ENCODE peak calls at places on chromosomes 3 and 15, in six cellular contexts. R, X, K, J, A and V are unnamed samples. For H3K4me1, the result is how much of the 10 kb centered on the place peaks cover.

GRCh38 chr15:73930371-73930770 is 4.1 kb downstream of the LOXL1 start:
- DNase-seq in R (peak), X (no peak), K (no peak), J (peak), A (peak), V (no peak)

GRCh38 chr3:124791639-124792111 is 61.4 kb downstream of the UMPS start:
- DNase-seq in R (peak), X (peak), K (no peak), J (peak), A (peak), V (no peak)

GRCh38 chr15:45183511-45183910 is 4.3 kb downstream of the SHF start:
- DNase-seq in R (no peak), X (no peak), K (no peak), J (no peak), A (no peak), V (no peak)

GRCh38 chr3:100073555-100074307 is 40.6 kb downstream of the FILIP1L start:
- DNase-seq in R (peak), X (peak), K (no peak), J (no peak), A (peak), V (no peak)

GRCh38 chr3:158105710-158106438 is at the start of gene SHOX2:
- DNase-seq in R (peak), X (peak), K (peak), J (peak), A (peak), V (peak)

GRCh38 chr3:187735837-187736236 is 9.4 kb downstream of the BCL6 start:
- DNase-seq in R (no peak), X (no peak), K (no peak), J (no peak), A (no peak), V (no peak)

GRCh38 chr3:168162172-168162571 is 66.4 kb upstream of the GOLIM4 start:
- DNase-seq in R (no peak), X (no peak), K (no peak), J (no peak), A (no peak), V (no peak)

GRCh38 chr3:124995460-124995994 is 60.3 kb downstream of the HEG1 start:
- DNase-seq in R (peak), X (peak), K (peak), J (peak), A (peak), V (peak)

GRCh38 chr3:107680698-107681097 is 157.9 kb downstream of the BBX start:
- DNase-seq in R (no peak), X (no peak), K (no peak), J (no peak), A (no peak), V (no peak)

GRCh38 chr3:128906804-128907525 is 27.5 kb downstream of the ACAD9 start:
- DNase-seq in R (no peak), X (no peak), K (no peak), J (no peak), A (no peak), V (no peak)

GRCh38 chr3:185733980-185734724 is 90.7 kb downstream of the IGF2BP2 start:
- DNase-seq in R (no peak), X (peak), K (peak), J (no peak), A (peak), V (peak)

GRCh38 chr3:77161098-77161497 is 121.2 kb downstream of the ROBO2 start:
- DNase-seq in R (no peak), X (no peak), K (no peak), J (no peak), A (no peak), V (no peak)

GRCh38 chr3:125515421-125515820 is 4.6 kb downstream of the SNX4 start:
- DNase-seq in R (no peak), X (no peak), K (no peak), J (no peak), A (no peak), V (no peak)

GRCh38 chr15:67064607-67065530 is 533 bp upstream of the SMAD3 start:
- DNase-seq in R (no peak), X (peak), K (peak), J (no peak), A (peak), V (peak)

GRCh38 chr15:89463113-89463512 is 33.3 kb downstream of the RHCG start:
- DNase-seq in R (no peak), X (no peak), K (no peak), J (no peak), A (no peak), V (no peak)

GRCh38 chr3:48798998-48799397 is 48.7 kb downstream of the PRKAR2A start:
- DNase-seq in R (no peak), X (no peak), K (peak), J (no peak), A (no peak), V (peak)

GRCh38 chr3:193954752-193955151 is 181.2 kb upstream of the HES1 start:
- DNase-seq in R (no peak), X (no peak), K (no peak), J (no peak), A (no peak), V (no peak)

GRCh38 chr3:196108075-196108743 is 26.3 kb upstream of the TFRC start:
- DNase-seq in R (no peak), X (no peak), K (peak), J (no peak), A (peak), V (no peak)

GRCh38 chr3:10008588-10009344 is 17.5 kb upstream of the FANCD2 start:
- DNase-seq in R (peak), X (peak), K (peak), J (peak), A (peak), V (peak)

GRCh38 chr3:170611746-170612145 is 25.9 kb upstream of the SLC7A14 start:
- DNase-seq in R (no peak), X (no peak), K (no peak), J (no peak), A (no peak), V (no peak)

GRCh38 chr15:89783111-89783860 is 7.2 kb downstream of the MESP2 start:
- DNase-seq in R (peak), X (no peak), K (no peak), J (no peak), A (peak), V (peak)

GRCh38 chr3:4313606-4314308 is 10.6 kb downstream of the SETMAR start:
- DNase-seq in R (no peak), X (no peak), K (no peak), J (no peak), A (no peak), V (no peak)

GRCh38 chr15:64251121-64251520 is 88.3 kb upstream of the PPIB start:
- DNase-seq in R (no peak), X (no peak), K (no peak), J (no peak), A (no peak), V (no peak)

GRCh38 chr15:66751579-66751978 is 49.5 kb downstream of the SMAD6 start:
- DNase-seq in R (no peak), X (no peak), K (peak), J (no peak), A (no peak), V (no peak)

GRCh38 chr15:39580630-39581500 is at the start of gene THBS1:
- DNase-seq in R (peak), X (peak), K (peak), J (peak), A (peak), V (peak)

DNA sequence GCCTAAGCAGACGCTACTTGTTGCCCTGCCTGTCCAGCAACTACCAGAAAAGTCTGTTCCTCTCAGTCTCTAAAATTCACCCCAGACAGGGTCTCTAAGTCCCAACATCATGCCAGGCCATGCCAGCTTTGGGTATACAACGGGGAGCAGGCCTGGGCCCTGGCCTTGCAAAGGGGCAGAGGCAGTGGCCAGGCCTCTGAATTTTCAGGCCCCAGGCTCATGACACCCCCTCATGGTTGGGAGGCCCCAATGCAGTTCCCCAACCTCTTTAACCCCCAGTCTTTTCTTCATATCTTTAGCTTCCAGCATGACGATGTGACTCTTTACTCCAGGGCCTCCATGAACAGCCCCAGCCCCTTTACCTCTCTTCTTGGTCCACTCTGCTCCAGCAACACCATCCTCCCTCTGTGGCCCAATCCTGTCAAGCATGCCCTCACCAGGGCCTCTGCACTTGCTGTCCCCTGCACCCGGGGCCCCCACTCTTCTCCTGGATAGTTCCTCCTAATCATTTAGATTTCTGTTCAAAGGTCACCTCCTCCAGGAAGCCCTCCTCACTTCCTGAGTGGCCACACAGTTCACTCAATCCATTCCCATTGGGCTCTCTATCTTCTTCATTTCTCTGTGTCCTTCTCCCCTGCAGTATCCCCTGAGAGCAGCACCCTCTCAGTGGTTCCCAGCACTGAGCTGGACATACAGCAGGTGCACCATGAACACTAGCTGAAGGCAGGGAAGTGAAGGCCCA is 4.8 kb downstream of the IQSEC1 start:
- DNase-seq in R (peak), X (no peak), K (no peak), J (no peak), A (no peak), V (no peak)
- H3K4me1 ChIP-seq in R (under half), X (under half), K (under half), J (under half), A (under half), V (under half)

GRCh38 chr3:127851899-127852298 is 29.6 kb upstream of the MGLL start:
- DNase-seq in R (no peak), X (no peak), K (no peak), J (no peak), A (no peak), V (no peak)
- H3K27ac ChIP-seq in R (no peak), X (no peak), K (no peak), J (no peak), A (no peak), V (no peak)

GRCh38 chr3:123371859-123372767 is 76.8 kb downstream of the ADCY5 start:
- DNase-seq in R (no peak), X (no peak), K (no peak), J (no peak), A (no peak), V (no peak)
- H3K4me1 ChIP-seq in R (under half), X (under half), K (half or more), J (under half), A (under half), V (under half)

GRCh38 chr15:96171271-96171739 is 159.2 kb upstream of the NR2F2 start:
- DNase-seq in R (no peak), X (no peak), K (no peak), J (no peak), A (peak), V (no peak)
- H3K27ac ChIP-seq in R (no peak), X (no peak), K (peak), J (no peak), A (peak), V (no peak)

DNA sequence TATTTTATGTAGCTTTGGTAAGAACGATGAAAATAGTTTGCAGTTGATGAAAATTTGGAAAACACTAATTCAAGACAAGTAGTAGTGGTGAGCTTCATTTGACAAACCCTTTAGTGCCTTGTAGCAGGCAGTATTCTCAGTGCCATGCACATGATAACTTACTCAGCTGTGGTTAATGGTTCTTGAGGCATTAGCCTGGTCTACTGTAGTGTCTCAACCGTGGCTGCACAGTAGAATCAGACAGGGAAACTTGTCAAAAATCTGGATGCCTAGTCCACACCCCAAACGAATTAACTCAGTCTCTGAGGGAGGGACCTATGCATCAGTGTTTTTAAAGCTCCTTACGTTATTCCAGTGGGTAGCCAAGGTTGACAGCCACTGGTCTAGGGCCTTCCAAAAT is 45.4 kb downstream of the PSMD6 start:
- DNase-seq in R (no peak), X (no peak), K (no peak), J (no peak), A (no peak), V (no peak)
- H3K4me1 ChIP-seq in R (under half), X (under half), K (half or more), J (half or more), A (under half), V (under half)

GRCh38 chr3:27578032-27578431 is 93.8 kb upstream of the SLC4A7 start:
- DNase-seq in R (no peak), X (no peak), K (no peak), J (no peak), A (no peak), V (no peak)

GRCh38 chr3:27576171-27576570 is 92.0 kb upstream of the SLC4A7 start:
- DNase-seq in R (no peak), X (no peak), K (no peak), J (no peak), A (no peak), V (no peak)

GRCh38 chr3:27574438-27574795 is 90.2 kb upstream of the SLC4A7 start:
- DNase-seq in R (no peak), X (no peak), K (no peak), J (no peak), A (no peak), V (no peak)

GRCh38 chr3:27575509-27575908 is 91.3 kb upstream of the SLC4A7 start:
- DNase-seq in R (no peak), X (no peak), K (no peak), J (no peak), A (no peak), V (no peak)

DNA sequence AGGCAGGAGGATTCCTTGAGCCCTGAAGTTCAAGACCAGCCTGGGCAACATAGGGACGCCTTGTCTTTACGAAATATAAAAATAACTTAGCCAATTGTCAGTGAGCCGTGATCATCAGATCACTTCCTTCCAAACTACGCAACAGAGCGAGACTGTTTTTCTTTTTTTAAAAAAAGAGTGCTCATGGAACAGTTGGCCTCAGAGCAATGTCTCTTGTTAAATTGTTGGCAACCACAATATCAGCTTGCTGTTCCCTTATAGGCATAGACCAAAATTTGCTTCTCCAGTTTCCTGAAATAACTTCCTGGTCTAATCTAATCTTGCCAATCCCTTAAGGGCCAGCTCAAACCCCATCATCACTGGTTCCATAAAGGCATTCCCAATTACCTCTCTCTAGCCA is 93.3 kb upstream of the SLC4A7 start:
- DNase-seq in R (no peak), X (no peak), K (no peak), J (no peak), A (no peak), V (no peak)
- H3K27ac ChIP-seq in R (peak), X (no peak), K (no peak), J (peak), A (no peak), V (no peak)

GRCh38 chr3:32457971-32458471 is 44.6 kb downstream of the CMTM6 start:
- DNase-seq in R (no peak), X (no peak), K (no peak), J (no peak), A (no peak), V (no peak)

GRCh38 chr3:32454111-32454510 is 48.5 kb downstream of the CMTM6 start:
- DNase-seq in R (no peak), X (no peak), K (peak), J (no peak), A (no peak), V (peak)

GRCh38 chr3:32454731-32455608 is 47.7 kb downstream of the CMTM6 start:
- DNase-seq in R (no peak), X (no peak), K (peak), J (no peak), A (no peak), V (peak)

GRCh38 chr3:32456429-32457130 is 46.1 kb downstream of the CMTM6 start:
- DNase-seq in R (no peak), X (no peak), K (no peak), J (no peak), A (no peak), V (peak)

GRCh38 chr3:32455609-32456428 is 46.8 kb downstream of the CMTM6 start:
- DNase-seq in R (no peak), X (no peak), K (peak), J (no peak), A (no peak), V (peak)
- H3K4me1 ChIP-seq in R (under half), X (under half), K (under half), J (under half), A (under half), V (under half)

DNA sequence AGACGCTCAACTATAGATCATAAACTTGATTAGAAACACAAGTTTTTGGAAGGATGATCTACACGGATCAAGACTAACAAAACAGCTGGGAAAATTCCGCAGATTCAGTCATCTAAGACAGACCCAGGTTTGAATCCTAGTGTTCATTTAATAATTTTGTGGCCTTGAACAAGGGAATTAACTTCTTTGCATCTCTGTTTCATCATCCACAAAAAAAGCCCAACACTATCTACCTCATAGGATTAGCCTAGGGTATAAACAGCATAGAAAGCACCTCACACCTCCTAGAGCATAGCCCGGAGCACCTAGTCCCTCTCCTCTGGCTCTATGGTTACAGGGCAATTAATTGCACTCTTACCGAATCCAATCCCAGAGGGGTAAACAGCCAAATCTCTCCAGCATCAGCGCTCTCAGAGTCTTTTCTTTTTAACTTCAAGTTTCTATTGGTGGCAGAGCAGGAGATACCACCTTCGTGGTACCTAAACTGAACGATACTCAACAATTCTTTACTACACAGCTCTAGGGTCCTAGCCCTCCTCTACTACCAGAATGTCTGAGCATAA is 3.5 kb downstream of the TBL1XR1 start:
- DNase-seq in R (no peak), X (no peak), K (no peak), J (no peak), A (no peak), V (no peak)
- H3K27ac ChIP-seq in R (peak), X (no peak), K (peak), J (peak), A (peak), V (no peak)

GRCh38 chr3:73600293-73600938 is 24.3 kb downstream of the PDZRN3 start:
- DNase-seq in R (no peak), X (no peak), K (no peak), J (no peak), A (peak), V (no peak)
- H3K4me1 ChIP-seq in R (under half), X (under half), K (half or more), J (under half), A (half or more), V (under half)

GRCh38 chr3:15382405-15382923 is 44.9 kb downstream of the METTL6 start:
- DNase-seq in R (no peak), X (no peak), K (no peak), J (no peak), A (no peak), V (no peak)

GRCh38 chr3:15386352-15386751 is 41.0 kb downstream of the METTL6 start:
- DNase-seq in R (no peak), X (no peak), K (no peak), J (no peak), A (no peak), V (no peak)

GRCh38 chr3:15387735-15388134 is 39.6 kb downstream of the METTL6 start:
- DNase-seq in R (no peak), X (no peak), K (no peak), J (no peak), A (no peak), V (no peak)

GRCh38 chr3:15387171-15387581 is 40.2 kb downstream of the METTL6 start:
- DNase-seq in R (no peak), X (no peak), K (no peak), J (no peak), A (no peak), V (no peak)

GRCh38 chr3:15384510-15385237 is 42.7 kb downstream of the METTL6 start:
- DNase-seq in R (no peak), X (no peak), K (no peak), J (no peak), A (no peak), V (no peak)
- H3K27ac ChIP-seq in R (no peak), X (no peak), K (no peak), J (no peak), A (no peak), V (no peak)